ENCODE peak calls at places on chromosome 9, in five cellular contexts. H is CD8-positive, alpha-beta memory T cell; G is OCI-LY7; Q is A549; O is HCT116. K is an unnamed sample.

GRCh38 chr9:106797299-106797698 is 65.7 kb upstream of the ZNF462 start:
- DNase-seq in O (no peak), G (no peak), H (no peak), Q (no peak), K (no peak)

GRCh38 chr9:23826120-23826629 is at the start of gene ELAVL2:
- DNase-seq in O (no peak), Q (peak), G (no peak), H (peak), K (no peak)

GRCh38 chr9:133130721-133131244 is 9.7 kb upstream of the RALGDS start:
- DNase-seq in G (peak), O (no peak), Q (no peak), H (peak), K (peak)

GRCh38 chr9:27125030-27125429 is 16.0 kb downstream of the TEK start:
- DNase-seq in H (no peak), O (peak), Q (peak), G (no peak), K (no peak)

GRCh38 chr9:77946969-77947368 is 84.6 kb downstream of the GNAQ start:
- DNase-seq in O (no peak), H (no peak), G (no peak), Q (no peak), K (no peak)

GRCh38 chr9:126144215-126144614 is 182.4 kb upstream of the MVB12B start:
- DNase-seq in G (no peak), Q (no peak), O (no peak), H (no peak), K (no peak)

GRCh38 chr9:35162605-35163315 is 951 bp downstream of the UNC13B start:
- DNase-seq in Q (no peak), H (peak), G (peak), O (no peak), K (peak)

GRCh38 chr9:82247318-82247717 is 258.7 kb downstream of the SPATA31D1 start:
- DNase-seq in Q (no peak), O (no peak), G (peak), H (no peak), K (no peak)

GRCh38 chr9:123059472-123060220 is 26.2 kb downstream of the GPR21 start:
- DNase-seq in Q (no peak), O (no peak), H (no peak), G (no peak), K (no peak)

GRCh38 chr9:106868565-106868964 is 5.6 kb downstream of the ZNF462 start:
- DNase-seq in Q (no peak), G (no peak), H (no peak), O (no peak), K (no peak)

GRCh38 chr9:17031546-17031945 is 103.3 kb upstream of the CNTLN start:
- DNase-seq in O (no peak), G (no peak), Q (no peak), H (no peak), K (no peak)

GRCh38 chr9:2321523-2322148 is 300.0 kb upstream of the VLDLR start:
- DNase-seq in Q (no peak), H (no peak), O (no peak), G (no peak), K (no peak)

GRCh38 chr9:117546894-117547293 is 132.0 kb upstream of the ASTN2 start:
- DNase-seq in G (no peak), Q (no peak), O (no peak), H (peak), K (peak)

DNA sequence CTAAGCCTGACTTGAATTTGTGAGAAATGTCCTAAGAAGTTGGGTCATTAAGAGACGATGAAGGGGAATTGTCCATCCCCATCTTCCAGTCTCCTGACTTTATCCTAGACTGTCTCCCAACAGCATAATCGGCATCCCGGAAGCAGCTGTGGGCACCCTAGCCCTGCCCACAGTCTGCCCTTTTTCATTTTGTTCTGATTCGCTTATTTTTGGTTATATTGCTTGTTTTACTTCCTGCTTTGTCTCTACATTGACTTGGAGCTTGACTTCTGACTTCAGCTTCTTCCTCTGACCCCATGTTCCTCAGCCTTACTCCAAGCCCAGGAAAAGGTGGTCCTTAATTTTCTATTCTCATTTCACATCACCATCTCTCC is 41.8 kb downstream of the UGCG start:
- DNase-seq in O (no peak), Q (no peak), G (no peak), H (no peak), K (no peak)
- H3K4me3 ChIP-seq in O (no peak), Q (no peak), G (no peak), H (peak), K (no peak)

GRCh38 chr9:94804917-94805544 is 78.5 kb downstream of the AOPEP start:
- DNase-seq in G (peak), H (no peak), O (no peak), Q (no peak), K (no peak)
- H3K4me3 ChIP-seq in G (no peak), H (no peak), O (no peak), Q (no peak), K (no peak)

DNA sequence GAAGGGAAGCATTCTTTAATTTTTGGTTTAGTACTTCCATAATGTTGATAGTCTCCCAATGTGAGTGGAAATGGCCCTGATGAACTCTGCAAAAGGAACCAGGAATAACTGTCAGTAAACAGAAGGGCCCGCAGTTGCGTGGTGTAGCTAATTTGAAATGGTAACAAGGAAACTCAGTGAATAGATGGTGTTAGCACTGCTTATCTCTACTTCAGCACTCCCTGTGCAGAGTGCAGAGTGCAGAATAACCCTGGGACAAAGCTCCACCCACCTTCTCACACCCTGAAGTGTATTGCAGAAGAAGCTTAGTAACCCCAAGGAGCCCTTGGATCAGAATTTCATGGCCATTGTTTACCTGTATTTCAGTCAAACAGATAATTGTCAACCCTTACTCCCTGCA is 158.9 kb downstream of the PCSK5 start:
- DNase-seq in G (no peak), H (no peak), Q (no peak), O (no peak), K (no peak)
- H3K4me3 ChIP-seq in G (no peak), H (no peak), Q (no peak), O (no peak), K (no peak)

DNA sequence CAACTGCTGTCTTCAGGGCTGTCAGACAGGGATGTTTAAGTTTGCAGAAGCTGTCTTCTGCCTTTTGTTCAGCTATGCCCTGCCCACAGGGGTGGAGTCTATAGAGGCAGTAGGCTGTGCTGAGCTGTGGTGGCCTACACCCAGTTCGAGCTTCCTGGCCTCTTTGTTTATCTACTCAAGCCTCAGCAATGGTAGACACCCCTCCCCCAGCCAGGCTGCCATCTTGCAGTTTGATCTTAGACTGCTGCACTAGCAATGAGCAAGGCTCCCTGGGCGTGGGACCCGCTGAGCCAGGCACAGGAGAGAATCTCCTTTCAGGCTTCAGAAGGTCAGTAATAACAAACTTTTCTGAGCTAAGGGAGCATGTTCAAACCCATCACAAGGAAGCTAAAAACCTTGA is 545.3 kb downstream of the TLE4 start:
- DNase-seq in H (no peak), O (no peak), G (no peak), Q (no peak), K (no peak)
- H3K4me3 ChIP-seq in H (no peak), O (no peak), G (no peak), Q (no peak), K (no peak)

DNA sequence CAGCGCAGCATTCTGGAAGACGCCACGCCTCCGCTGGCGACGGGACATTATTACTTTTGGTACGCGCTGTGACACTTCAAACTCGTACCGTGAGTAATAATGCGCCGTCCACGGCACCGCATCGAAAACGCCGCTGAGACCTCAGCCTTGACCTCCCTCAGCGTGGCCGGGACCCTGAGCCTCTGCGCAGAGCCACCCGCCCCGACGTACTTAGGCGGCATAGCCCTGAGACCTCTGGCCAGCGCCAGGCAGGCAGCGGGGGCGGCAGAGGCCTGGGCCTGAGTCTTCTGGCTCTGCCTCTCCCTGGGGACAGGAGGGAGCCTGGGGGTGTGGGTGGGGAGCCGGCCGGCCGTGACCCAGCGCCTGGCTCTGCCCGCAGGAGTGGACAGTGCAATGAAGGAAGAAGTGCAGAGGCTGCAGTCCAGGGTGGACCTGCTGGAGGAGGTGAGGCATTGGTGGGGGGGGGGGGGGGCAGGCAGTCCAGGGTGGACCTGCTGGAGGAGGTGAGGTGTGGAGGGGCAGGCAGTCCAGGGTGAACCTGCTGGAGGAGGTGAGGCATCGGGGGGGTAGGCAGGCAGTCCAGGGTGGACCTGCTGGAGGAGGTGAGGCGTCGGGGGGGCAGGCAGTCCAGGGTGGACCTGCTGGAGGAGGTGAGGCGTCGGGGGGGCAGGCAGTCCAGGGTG is 8.0 kb downstream of the EGFL7 start:
- DNase-seq in H (no peak), Q (no peak), G (no peak), O (no peak), K (no peak)
- H3K4me3 ChIP-seq in H (no peak), Q (no peak), G (no peak), O (no peak), K (no peak)

K was measured in Jurkat, Clone E6-1.